ENCODE peak calls at places on chromosomes 3 and 15, in four cellular contexts. X is IMR-90, A is mesendoderm, S is neuronal stem cell. L is an unnamed sample.

GRCh38 chr3:114332342-114333179 is 38.7 kb downstream of the TIGIT start:
- DNase-seq in S (no peak), X (no peak), A (no peak), L (no peak)

GRCh38 chr15:82832601-82833209 is 23.3 kb downstream of the WHAMM start:
- DNase-seq in S (no peak), X (peak; percentile 93), A (no peak), L (no peak)

GRCh38 chr3:14540821-14541385 is 761 bp upstream of the GRIP2 start:
- DNase-seq in S (no peak), X (no peak), A (no peak), L (no peak)

GRCh38 chr15:79168922-79169322 is 78.3 kb upstream of the RASGRF1 start:
- DNase-seq in S (peak; percentile 51), X (no peak), A (peak; percentile 95), L (peak; percentile 84)

GRCh38 chr3:46187876-46188275 is 20.2 kb downstream of the CCR1 start:
- DNase-seq in A (no peak), S (no peak), X (peak; percentile 58), L (no peak)

GRCh38 chr3:73298243-73299183 is 237.1 kb downstream of the EBLN2 start:
- DNase-seq in A (no peak), X (no peak), S (no peak), L (no peak)

GRCh38 chr3:34212671-34213070 is 414.2 kb downstream of the PDCD6IP start:
- DNase-seq in A (no peak), X (peak; percentile 4), S (peak; percentile 2), L (no peak)

GRCh38 chr3:14141602-14142315 is 16.9 kb downstream of the TMEM43 start:
- DNase-seq in X (no peak), S (no peak), A (no peak), L (no peak)

GRCh38 chr15:36612063-36612788 is 32.8 kb downstream of the CDIN1 start:
- DNase-seq in S (no peak), A (peak; percentile 80), X (peak; percentile 97), L (no peak)

GRCh38 chr3:58486036-58486435 is 5.9 kb upstream of the KCTD6 start:
- DNase-seq in S (no peak), A (no peak), X (no peak), L (no peak)

GRCh38 chr3:128537091-128537703 is 44.2 kb upstream of the GATA2 start:
- DNase-seq in X (no peak), S (no peak), A (no peak), L (no peak)

GRCh38 chr3:185717121-185717520 is 107.7 kb downstream of the IGF2BP2 start:
- DNase-seq in S (no peak), X (peak; percentile 93), A (no peak), L (no peak)

GRCh38 chr3:134797080-134797801 is 2.2 kb downstream of the EPHB1 start:
- DNase-seq in S (no peak), X (no peak), A (peak; percentile 45), L (peak; percentile 50)

GRCh38 chr15:62440310-62440709 is 275.2 kb upstream of the C2CD4B start:
- DNase-seq in S (no peak), X (no peak), A (no peak), L (no peak)

GRCh38 chr3:129694228-129694627 is 87.8 kb upstream of the PLXND1 start:
- DNase-seq in A (peak; percentile 64), S (no peak), X (no peak), L (no peak)

GRCh38 chr15:60414016-60414682 is 16.4 kb upstream of the ANXA2 start:
- DNase-seq in A (no peak), S (no peak), X (peak; percentile 78), L (no peak)

GRCh38 chr3:99620976-99621375 is 17.4 kb upstream of the COL8A1 start:
- DNase-seq in X (peak; percentile 43), A (no peak), S (no peak), L (no peak)

GRCh38 chr15:40064231-40064894 is 25.4 kb upstream of the SRP14 start:
- DNase-seq in X (peak; percentile 73), S (no peak), A (peak; percentile 91), L (no peak)

GRCh38 chr15:78004222-78004727 is 73.2 kb downstream of the TBC1D2B start:
- DNase-seq in S (no peak), A (peak; percentile 7), X (no peak), L (no peak)

GRCh38 chr3:9340450-9341009 is 22.3 kb upstream of the THUMPD3 start:
- DNase-seq in X (peak; percentile 93), S (no peak), A (no peak), L (no peak)

GRCh38 chr15:61503383-61503969 is 274.4 kb upstream of the RORA start:
- DNase-seq in X (no peak), A (no peak), S (no peak), L (no peak)

GRCh38 chr3:157127831-157128767 is 31.8 kb downstream of the CCNL1 start:
- DNase-seq in X (peak; percentile 89), A (peak; percentile 86), S (no peak), L (no peak)

GRCh38 chr15:63374686-63375520 is 6.7 kb downstream of the CA12 start:
- DNase-seq in S (no peak), X (peak; percentile 80), A (no peak), L (no peak)

GRCh38 chr15:47609693-47610092 is 107.6 kb upstream of the SEMA6D start:
- DNase-seq in A (no peak), X (no peak), S (no peak), L (no peak)

GRCh38 chr15:56160966-56161365 is 82.7 kb downstream of the RFX7 start:
- DNase-seq in A (peak; percentile 56), X (peak; percentile 14), S (no peak), L (no peak)

GRCh38 chr15:35932541-35932940 is 386.6 kb upstream of the DPH6 start:
- DNase-seq in A (peak; percentile 89), X (peak; percentile 17), S (no peak), L (no peak)

GRCh38 chr3:195248281-195248680 is 22.7 kb downstream of the XXYLT1 start:
- DNase-seq in A (no peak), S (no peak), X (no peak), L (no peak)

GRCh38 chr3:127455541-127456450 is 134.7 kb downstream of the TPRA1 start:
- DNase-seq in A (peak; percentile 92), S (peak; percentile 87), X (peak; percentile 29), L (peak; percentile 90)

GRCh38 chr3:15953841-15954240 is 156.1 kb upstream of the ANKRD28 start:
- DNase-seq in A (no peak), X (no peak), S (no peak), L (no peak)

GRCh38 chr15:70483513-70483912 is 279.8 kb downstream of the UACA start:
- DNase-seq in S (no peak), A (peak; percentile 10), X (no peak), L (no peak)

GRCh38 chr3:42961633-42962032 is 17.5 kb upstream of the GASK1A start:
- DNase-seq in S (peak; percentile 51), X (peak; percentile 56), A (peak; percentile 64), L (no peak)

GRCh38 chr3:69090021-69090420 is 5.3 kb downstream of the ARL6IP5 start:
- DNase-seq in X (peak; percentile 84), S (no peak), A (peak; percentile 25), L (no peak)

GRCh38 chr15:100877551-100877950 is 2.1 kb upstream of the ALDH1A3 start:
- DNase-seq in A (no peak), S (no peak), X (no peak), L (peak; percentile 56)

GRCh38 chr15:94240486-94240885 is 9.1 kb downstream of the MCTP2 start:
- DNase-seq in A (peak; percentile 28), S (no peak), X (no peak), L (no peak)

DNA sequence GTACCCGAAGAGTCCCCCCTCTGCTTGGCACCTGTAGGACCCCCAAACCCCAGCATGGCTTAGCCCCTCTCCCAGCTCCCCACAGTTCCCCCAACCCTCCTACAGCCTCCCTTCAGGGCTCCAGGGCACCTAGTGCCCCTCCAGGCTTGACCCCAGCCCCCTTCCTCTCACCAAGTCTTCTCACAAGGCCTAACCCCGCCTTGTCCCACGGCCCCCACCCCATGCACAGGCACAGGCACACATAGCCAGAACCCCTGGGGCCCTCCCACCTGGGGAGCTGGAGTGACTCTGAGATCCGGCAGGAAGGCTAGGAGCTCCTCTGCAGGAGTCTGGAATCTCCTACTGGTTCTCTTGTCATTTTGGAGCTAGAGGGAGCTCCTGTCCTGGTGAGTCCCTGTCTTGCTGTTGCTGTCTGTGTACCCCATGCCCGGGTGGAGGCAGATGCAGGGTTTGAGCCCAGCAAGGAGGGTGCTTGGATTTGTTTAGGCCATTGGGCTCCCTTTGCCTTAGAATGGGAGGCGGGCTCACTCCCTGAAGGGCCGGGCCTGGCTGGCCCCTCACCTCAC is 39.6 kb downstream of the KLF13 start:
- DNase-seq in A (peak; percentile 77), S (no peak), X (no peak), L (peak; percentile 59)
- H2BK120ac ChIP-seq in A (no peak overlapping the region), S (no peak overlapping the region), X (no peak overlapping the region), L (no peak overlapping the region)

DNA sequence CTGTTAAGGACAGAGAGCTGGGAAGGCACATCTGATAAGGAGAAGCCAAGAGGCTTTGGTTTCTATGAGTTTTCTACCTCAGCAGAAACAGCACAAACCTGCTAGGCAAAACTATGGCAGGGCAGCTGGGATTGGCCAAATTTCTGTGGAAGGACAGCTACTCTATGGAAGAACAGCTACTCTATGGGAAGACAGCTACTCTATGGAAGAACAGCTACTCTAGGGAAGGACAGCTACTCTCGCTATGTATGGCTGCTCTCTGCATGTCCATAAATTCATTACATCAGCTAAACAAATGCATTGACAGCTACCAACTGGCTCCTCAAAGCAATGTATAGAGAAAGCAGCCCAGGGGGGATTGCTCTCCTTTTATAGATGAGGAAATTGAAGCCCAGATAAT is 24.8 kb downstream of the MASP1 start:
- DNase-seq in A (no peak), X (no peak), S (no peak), L (no peak)
- H2BK120ac ChIP-seq in A (no peak overlapping the region), X (peak overlapping the region; percentile 96), S (no peak overlapping the region), L (no peak overlapping the region)

GRCh38 chr3:123066599-123066895 is 278 bp upstream of the PDIA5 start:
- DNase-seq in S (no peak), X (no peak), A (no peak), L (no peak)

GRCh38 chr3:123068227-123069020 is 1.6 kb downstream of the PDIA5 start:
- DNase-seq in X (no peak), A (peak; percentile 87), S (no peak), L (peak; percentile 76)

GRCh38 chr3:123067689-123068226 is 933 bp downstream of the PDIA5 start:
- DNase-seq in S (no peak), X (no peak), A (peak; percentile 26), L (no peak)

GRCh38 chr3:123069021-123069381 is 2.2 kb downstream of the PDIA5 start:
- DNase-seq in A (no peak), X (no peak), S (no peak), L (no peak)

GRCh38 chr3:123066896-123067688 is at the start of gene PDIA5:
- DNase-seq in S (peak; percentile 84), X (peak; percentile 86), A (peak; percentile 96), L (peak; percentile 95)
- H2BK120ac ChIP-seq in S (peak within 1 kb of the TSS; percentile 51), X (peak within 1 kb of the TSS; percentile 59), A (no peak within 1 kb of the TSS), L (no peak within 1 kb of the TSS)

GRCh38 chr15:90489944-90490343 is 39.8 kb upstream of the CRTC3 start:
- DNase-seq in A (no peak), X (peak; percentile 24), S (no peak), L (no peak)
- H2BK120ac ChIP-seq in A (no peak overlapping the region), X (no peak overlapping the region), S (no peak overlapping the region), L (no peak overlapping the region)

GRCh38 chr3:55894605-55895004 is 407.5 kb upstream of the WNT5A start:
- DNase-seq in A (no peak), X (no peak), S (no peak), L (no peak)

GRCh38 chr3:55896155-55896554 is 409.0 kb upstream of the WNT5A start:
- DNase-seq in S (no peak), A (no peak), X (no peak), L (no peak)

GRCh38 chr3:55888282-55888855 is 401.3 kb upstream of the WNT5A start:
- DNase-seq in X (no peak), A (no peak), S (no peak), L (no peak)

GRCh38 chr3:55893045-55893664 is 406.0 kb upstream of the WNT5A start:
- DNase-seq in A (no peak), X (peak; percentile 81), S (no peak), L (no peak)

GRCh38 chr3:55891106-55891505 is 404.0 kb upstream of the WNT5A start:
- DNase-seq in S (no peak), X (no peak), A (no peak), L (no peak)
- H2BK120ac ChIP-seq in S (no peak overlapping the region), X (peak overlapping the region; percentile 85), A (no peak overlapping the region), L (no peak overlapping the region)

L was measured in H9.